ENCODE peak calls at places on chromosomes 12 and 14, in five cellular contexts. One of them, this sample, is unnamed.

GRCh38 chr14:55921516-55921915 is 196.7 kb upstream of the PELI2 start:
- DNase-seq in A673: no peak
- DNase-seq in left ventricle myocardium inferior: no peak
- DNase-seq in mammary epithelial cell: no peak
- DNase-seq in dorsolateral prefrontal cortex: no peak
- DNase-seq in this sample: no peak

GRCh38 chr14:32201816-32202467 is at the start of gene RNU6-7:
- DNase-seq in A673: peak
- DNase-seq in left ventricle myocardium inferior: peak
- DNase-seq in mammary epithelial cell: peak
- DNase-seq in dorsolateral prefrontal cortex: peak
- DNase-seq in this sample: no peak

GRCh38 chr12:106292339-106292738 is 10.2 kb upstream of the TCP11L2 start:
- DNase-seq in A673: no peak
- DNase-seq in left ventricle myocardium inferior: no peak
- DNase-seq in mammary epithelial cell: no peak
- DNase-seq in dorsolateral prefrontal cortex: no peak
- DNase-seq in this sample: no peak

GRCh38 chr14:82602794-82603193 is 1069.1 kb upstream of the SEL1L start:
- DNase-seq in A673: no peak
- DNase-seq in left ventricle myocardium inferior: no peak
- DNase-seq in mammary epithelial cell: no peak
- DNase-seq in dorsolateral prefrontal cortex: no peak
- DNase-seq in this sample: no peak

GRCh38 chr12:42617622-42618021 is 28.1 kb upstream of the PRICKLE1 start:
- DNase-seq in A673: no peak
- DNase-seq in left ventricle myocardium inferior: no peak
- DNase-seq in mammary epithelial cell: peak
- DNase-seq in dorsolateral prefrontal cortex: no peak
- DNase-seq in this sample: no peak

GRCh38 chr12:7832059-7832696 is 40.5 kb downstream of the SLC2A14 start:
- DNase-seq in A673: peak
- DNase-seq in left ventricle myocardium inferior: no peak
- DNase-seq in mammary epithelial cell: peak
- DNase-seq in dorsolateral prefrontal cortex: no peak
- DNase-seq in this sample: no peak

GRCh38 chr12:79685068-79685467 is 5.7 kb downstream of the PAWR start:
- DNase-seq in A673: no peak
- DNase-seq in left ventricle myocardium inferior: no peak
- DNase-seq in mammary epithelial cell: peak
- DNase-seq in dorsolateral prefrontal cortex: no peak
- DNase-seq in this sample: no peak

GRCh38 chr14:91376547-91377477 is 40.8 kb downstream of the CCDC88C start:
- DNase-seq in A673: no peak
- DNase-seq in left ventricle myocardium inferior: no peak
- DNase-seq in mammary epithelial cell: no peak
- DNase-seq in dorsolateral prefrontal cortex: no peak
- DNase-seq in this sample: no peak

GRCh38 chr14:94127330-94127729 is 2.1 kb downstream of the IFI27L2 start:
- DNase-seq in A673: no peak
- DNase-seq in left ventricle myocardium inferior: no peak
- DNase-seq in mammary epithelial cell: no peak
- DNase-seq in dorsolateral prefrontal cortex: no peak
- DNase-seq in this sample: no peak

GRCh38 chr12:68163546-68164210 is 4.1 kb upstream of the IFNG start:
- DNase-seq in A673: no peak
- DNase-seq in left ventricle myocardium inferior: no peak
- DNase-seq in mammary epithelial cell: no peak
- DNase-seq in dorsolateral prefrontal cortex: no peak
- DNase-seq in this sample: no peak

GRCh38 chr12:6522193-6522592 is 12.1 kb upstream of the GAPDH start:
- DNase-seq in A673: no peak
- DNase-seq in left ventricle myocardium inferior: no peak
- DNase-seq in mammary epithelial cell: no peak
- DNase-seq in dorsolateral prefrontal cortex: no peak
- DNase-seq in this sample: no peak

GRCh38 chr12:121805800-121806555 is 2.2 kb downstream of the SETD1B start:
- DNase-seq in A673: no peak
- DNase-seq in left ventricle myocardium inferior: no peak
- DNase-seq in mammary epithelial cell: peak
- DNase-seq in dorsolateral prefrontal cortex: no peak
- DNase-seq in this sample: no peak

GRCh38 chr12:14326699-14327098 is 38.8 kb upstream of the ATF7IP start:
- DNase-seq in A673: no peak
- DNase-seq in left ventricle myocardium inferior: no peak
- DNase-seq in mammary epithelial cell: no peak
- DNase-seq in dorsolateral prefrontal cortex: no peak
- DNase-seq in this sample: no peak

GRCh38 chr12:113105606-113106271 is 29.8 kb downstream of the RASAL1 start:
- DNase-seq in A673: no peak
- DNase-seq in left ventricle myocardium inferior: no peak
- DNase-seq in mammary epithelial cell: no peak
- DNase-seq in dorsolateral prefrontal cortex: no peak
- DNase-seq in this sample: no peak

DNA sequence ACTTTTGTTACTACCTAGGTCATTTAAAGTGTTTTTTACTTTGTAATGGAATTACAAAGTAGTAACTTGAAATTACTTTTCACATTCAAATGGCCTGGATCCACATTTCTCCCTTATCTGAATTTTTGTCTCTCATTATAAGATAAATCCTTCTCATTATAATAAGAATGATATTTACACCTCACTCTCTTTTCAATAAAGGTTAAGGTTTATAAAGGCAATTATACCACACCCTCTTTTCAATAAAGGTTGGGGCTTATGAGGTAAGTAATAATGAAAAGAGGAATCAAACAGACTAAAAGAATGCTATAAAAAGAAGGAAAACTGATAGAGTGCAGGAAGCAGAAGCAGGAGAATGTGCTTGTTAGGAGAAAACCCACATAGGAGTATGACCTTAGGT is 210.8 kb downstream of the ACSS3 start:
- DNase-seq in A673: no peak
- DNase-seq in left ventricle myocardium inferior: no peak
- DNase-seq in mammary epithelial cell: no peak
- DNase-seq in dorsolateral prefrontal cortex: no peak
- DNase-seq in this sample: no peak
- TF ChIP-seq CTCF in A673: no peak
- TF ChIP-seq CTCF in left ventricle myocardium inferior: no peak
- TF ChIP-seq CTCF in mammary epithelial cell: no peak
- TF ChIP-seq CTCF in dorsolateral prefrontal cortex: no peak
- TF ChIP-seq CTCF in this sample: no peak

GRCh38 chr12:76346798-76347420 is 1.3 kb downstream of the BBS10 start:
- DNase-seq in A673: peak
- DNase-seq in left ventricle myocardium inferior: no peak
- DNase-seq in mammary epithelial cell: peak
- DNase-seq in dorsolateral prefrontal cortex: peak
- DNase-seq in this sample: no peak
- H3K4me3 ChIP-seq in A673: peak
- H3K4me3 ChIP-seq in left ventricle myocardium inferior: peak
- H3K4me3 ChIP-seq in mammary epithelial cell: peak
- H3K4me3 ChIP-seq in dorsolateral prefrontal cortex: peak
- H3K4me3 ChIP-seq in this sample: peak

DNA sequence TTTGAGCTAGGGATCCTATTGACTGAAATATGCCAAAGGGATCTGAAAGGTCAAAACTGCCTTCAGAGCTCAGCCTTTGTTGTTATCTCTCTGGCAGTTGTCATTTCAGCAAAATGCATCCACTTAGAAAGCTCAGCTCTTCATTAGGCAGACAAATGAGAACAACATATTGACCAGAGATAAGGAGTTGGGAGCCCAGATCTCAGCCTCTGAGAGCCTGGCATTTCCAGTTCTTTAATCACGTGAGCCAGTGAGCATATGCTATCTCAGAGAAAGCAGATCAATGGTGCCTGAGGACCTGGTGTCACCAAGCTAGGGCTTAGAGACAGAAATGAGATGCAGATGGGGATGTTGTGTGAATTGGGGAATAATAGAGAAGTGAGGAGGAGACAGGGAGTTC is 101.1 kb downstream of the DAD1 start:
- DNase-seq in A673: no peak
- DNase-seq in left ventricle myocardium inferior: no peak
- DNase-seq in mammary epithelial cell: no peak
- DNase-seq in dorsolateral prefrontal cortex: no peak
- DNase-seq in this sample: no peak
- H3K27ac ChIP-seq in A673: peak
- H3K27ac ChIP-seq in left ventricle myocardium inferior: peak
- H3K27ac ChIP-seq in mammary epithelial cell: no peak
- H3K27ac ChIP-seq in dorsolateral prefrontal cortex: no peak
- H3K27ac ChIP-seq in this sample: no peak

GRCh38 chr14:95174184-95174804 is 17.0 kb upstream of the DICER1 start:
- DNase-seq in A673: no peak
- DNase-seq in left ventricle myocardium inferior: no peak
- DNase-seq in mammary epithelial cell: no peak
- DNase-seq in dorsolateral prefrontal cortex: no peak
- DNase-seq in this sample: no peak
- TF ChIP-seq CTCF in A673: peak
- TF ChIP-seq CTCF in left ventricle myocardium inferior: peak
- TF ChIP-seq CTCF in mammary epithelial cell: peak
- TF ChIP-seq CTCF in dorsolateral prefrontal cortex: peak
- TF ChIP-seq CTCF in this sample: no peak

This sample was measured in thoracic aorta.